ENCODE peak calls at places on chromosomes 11 and 22, in four cellular contexts. H is CD8-positive, alpha-beta memory T cell; V is neural progenitor cell; D is fibroblast of lung. L is an unnamed sample.
A peak's percentile ranks its signal among the peaks of the same experiment; 100 is the strongest.

GRCh38 chr22:27100789-27101188 is 443.4 kb downstream of the MIAT start:
- DNase-seq in H (no peak), D (no peak), V (peak; percentile 88), L (no peak)

GRCh38 chr11:82823635-82824614 is 76.3 kb downstream of the PRCP start:
- DNase-seq in D (no peak), H (no peak), V (no peak), L (no peak)

GRCh38 chr11:58618215-58618614 is 4.2 kb upstream of the CNTF start:
- DNase-seq in D (no peak), H (no peak), V (peak; percentile 24), L (no peak)

GRCh38 chr11:120336641-120337132 is 474 bp downstream of the ARHGEF12 start:
- DNase-seq in V (no peak), D (peak; percentile 34), H (no peak), L (no peak)

GRCh38 chr11:66880484-66881211 is 23.8 kb downstream of the LRFN4 start:
- DNase-seq in D (no peak), H (no peak), V (no peak), L (peak; percentile 76)

GRCh38 chr22:40156001-40156516 is 21.7 kb upstream of the TNRC6B start:
- DNase-seq in V (no peak), H (no peak), D (peak; percentile 78), L (peak; percentile 60)

GRCh38 chr22:32823024-32823730 is 21.7 kb downstream of the TIMP3 start:
- DNase-seq in D (no peak), V (peak; percentile 85), H (no peak), L (no peak)

GRCh38 chr22:46058591-46059519 is 81.9 kb upstream of the WNT7B start:
- DNase-seq in V (no peak), D (no peak), H (no peak), L (no peak)

GRCh38 chr11:86091566-86091965 is 22.7 kb upstream of the PICALM start:
- DNase-seq in V (no peak), D (peak; percentile 32), H (no peak), L (no peak)

GRCh38 chr11:44626645-44627044 is 61.2 kb downstream of the CD82 start:
- DNase-seq in D (no peak), H (no peak), V (no peak), L (no peak)

GRCh38 chr11:67437082-67437821 is at the start of gene PTPRCAP:
- DNase-seq in H (peak; percentile 76), V (no peak), D (no peak), L (no peak)

GRCh38 chr11:35615911-35616900 is 2.1 kb upstream of the FJX1 start:
- DNase-seq in D (peak; percentile 80), H (no peak), V (peak; percentile 70), L (peak; percentile 57)

GRCh38 chr22:26542831-26543230 is 30.6 kb upstream of the TFIP11 start:
- DNase-seq in H (no peak), D (no peak), V (no peak), L (no peak)

GRCh38 chr11:3156661-3157311 is 8.3 kb downstream of the OSBPL5 start:
- DNase-seq in V (no peak), H (no peak), D (no peak), L (no peak)

GRCh38 chr11:12968836-12969235 is 40.3 kb upstream of the RASSF10 start:
- DNase-seq in V (no peak), H (no peak), D (no peak), L (no peak)

GRCh38 chr11:47388697-47389576 is 10.6 kb upstream of the SPI1 start:
- DNase-seq in H (no peak), D (no peak), V (no peak), L (no peak)

GRCh38 chr11:2539761-2540520 is 95.1 kb downstream of the KCNQ1 start:
- DNase-seq in D (no peak), V (peak; percentile 39), H (no peak), L (no peak)

GRCh38 chr11:33579101-33579500 is 121.5 kb downstream of the C11orf91 start:
- DNase-seq in H (no peak), D (no peak), V (no peak), L (no peak)

GRCh38 chr22:37484115-37485005 is 1.8 kb downstream of the MFNG start:
- DNase-seq in V (peak; percentile 71), D (no peak), H (peak; percentile 68), L (no peak)

GRCh38 chr11:94181943-94182342 is 53.3 kb downstream of the PANX1 start:
- DNase-seq in D (peak; percentile 39), H (no peak), V (no peak), L (no peak)

GRCh38 chr11:47393163-47394049 is 15.0 kb upstream of the SLC39A13 start:
- DNase-seq in V (peak; percentile 0), D (peak; percentile 63), H (no peak), L (no peak)

GRCh38 chr22:42791721-42792452 is 65.2 kb downstream of the ARFGAP3 start:
- DNase-seq in V (no peak), H (no peak), D (peak; percentile 15), L (no peak)
- H3K27ac ChIP-seq in V (no peak overlapping the region), H (no peak overlapping the region), D (no peak overlapping the region), L (peak overlapping the region; percentile 64)

GRCh38 chr22:25388866-25389540 is 169.6 kb downstream of the CRYBB2 start:
- DNase-seq in V (no peak), H (no peak), D (no peak), L (no peak)

GRCh38 chr22:25389541-25389919 is 170.1 kb downstream of the CRYBB2 start:
- DNase-seq in V (no peak), D (no peak), H (no peak), L (no peak)

GRCh38 chr22:25383892-25384291 is 164.5 kb downstream of the CRYBB2 start:
- DNase-seq in D (no peak), V (no peak), H (no peak), L (no peak)

GRCh38 chr22:25388415-25388814 is 169.0 kb downstream of the CRYBB2 start:
- DNase-seq in H (no peak), V (no peak), D (no peak), L (no peak)

GRCh38 chr22:25386538-25386884 is 167.1 kb downstream of the CRYBB2 start:
- DNase-seq in H (no peak), D (no peak), V (no peak), L (no peak)
- H3K27ac ChIP-seq in H (no peak overlapping the region), D (no peak overlapping the region), V (no peak overlapping the region), L (peak overlapping the region; percentile 43)

GRCh38 chr11:72745511-72745910 is 6.7 kb downstream of the ARAP1 start:
- DNase-seq in D (no peak), V (no peak), H (no peak), L (no peak)

GRCh38 chr11:72742522-72743320 is 9.5 kb downstream of the ARAP1 start:
- DNase-seq in H (no peak), D (no peak), V (no peak), L (no peak)

GRCh38 chr11:72744474-72744873 is 7.7 kb downstream of the ARAP1 start:
- DNase-seq in D (no peak), H (no peak), V (no peak), L (no peak)

GRCh38 chr11:72741849-72742521 is 10.2 kb downstream of the ARAP1 start:
- DNase-seq in H (no peak), D (no peak), V (no peak), L (no peak)

GRCh38 chr11:72743321-72744221 is 8.6 kb downstream of the ARAP1 start:
- DNase-seq in V (no peak), H (peak; percentile 13), D (no peak), L (no peak)
- H3K27ac ChIP-seq in V (no peak overlapping the region), H (peak overlapping the region; percentile 27), D (no peak overlapping the region), L (peak overlapping the region; percentile 26)

GRCh38 chr22:29797351-29797750 is 30.2 kb downstream of the UQCR10 start:
- DNase-seq in V (no peak), H (no peak), D (no peak), L (no peak)

GRCh38 chr22:29795663-29796062 is 28.5 kb downstream of the UQCR10 start:
- DNase-seq in V (no peak), D (no peak), H (no peak), L (no peak)

GRCh38 chr22:29798801-29799200 is 31.6 kb downstream of the UQCR10 start:
- DNase-seq in V (no peak), D (no peak), H (no peak), L (no peak)

GRCh38 chr22:29799217-29799680 is 32.1 kb downstream of the UQCR10 start:
- DNase-seq in V (no peak), H (no peak), D (peak; percentile 95), L (peak; percentile 89)

DNA sequence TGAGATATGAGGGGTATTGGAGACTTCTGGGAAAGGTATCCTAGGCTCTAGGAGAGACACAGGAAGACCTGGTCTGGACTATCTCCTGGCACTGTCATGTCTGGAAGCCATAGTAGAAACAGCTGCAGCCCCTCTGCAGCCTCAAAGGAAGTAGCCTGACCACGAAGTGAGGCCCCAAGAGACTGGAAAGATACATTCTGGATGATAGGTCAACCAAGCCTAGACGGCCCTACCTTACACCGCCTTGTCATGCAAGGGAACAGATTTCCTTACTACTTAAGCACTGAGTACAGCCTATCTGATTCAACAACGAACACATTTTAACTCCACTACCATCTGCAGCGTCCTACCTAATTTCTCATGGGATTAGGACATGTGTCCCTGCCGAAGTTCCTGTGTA is 31.1 kb downstream of the UQCR10 start:
- DNase-seq in V (no peak), D (no peak), H (no peak), L (no peak)
- H3K27ac ChIP-seq in V (no peak overlapping the region), D (peak overlapping the region; percentile 33), H (peak overlapping the region; percentile 47), L (peak overlapping the region; percentile 88)

GRCh38 chr11:75536786-75537629 is 11.3 kb upstream of the GDPD5 start:
- DNase-seq in D (no peak), H (peak; percentile 21), V (no peak), L (peak; percentile 36)
- H3K27ac ChIP-seq in D (no peak overlapping the region), H (peak overlapping the region; percentile 6), V (no peak overlapping the region), L (no peak overlapping the region)

GRCh38 chr11:28674432-28675076 is 566.4 kb downstream of the METTL15 start:
- DNase-seq in D (peak; percentile 68), V (peak; percentile 64), H (no peak), L (no peak)
- H3K27ac ChIP-seq in D (peak overlapping the region; percentile 7), V (no peak overlapping the region), H (no peak overlapping the region), L (no peak overlapping the region)

DNA sequence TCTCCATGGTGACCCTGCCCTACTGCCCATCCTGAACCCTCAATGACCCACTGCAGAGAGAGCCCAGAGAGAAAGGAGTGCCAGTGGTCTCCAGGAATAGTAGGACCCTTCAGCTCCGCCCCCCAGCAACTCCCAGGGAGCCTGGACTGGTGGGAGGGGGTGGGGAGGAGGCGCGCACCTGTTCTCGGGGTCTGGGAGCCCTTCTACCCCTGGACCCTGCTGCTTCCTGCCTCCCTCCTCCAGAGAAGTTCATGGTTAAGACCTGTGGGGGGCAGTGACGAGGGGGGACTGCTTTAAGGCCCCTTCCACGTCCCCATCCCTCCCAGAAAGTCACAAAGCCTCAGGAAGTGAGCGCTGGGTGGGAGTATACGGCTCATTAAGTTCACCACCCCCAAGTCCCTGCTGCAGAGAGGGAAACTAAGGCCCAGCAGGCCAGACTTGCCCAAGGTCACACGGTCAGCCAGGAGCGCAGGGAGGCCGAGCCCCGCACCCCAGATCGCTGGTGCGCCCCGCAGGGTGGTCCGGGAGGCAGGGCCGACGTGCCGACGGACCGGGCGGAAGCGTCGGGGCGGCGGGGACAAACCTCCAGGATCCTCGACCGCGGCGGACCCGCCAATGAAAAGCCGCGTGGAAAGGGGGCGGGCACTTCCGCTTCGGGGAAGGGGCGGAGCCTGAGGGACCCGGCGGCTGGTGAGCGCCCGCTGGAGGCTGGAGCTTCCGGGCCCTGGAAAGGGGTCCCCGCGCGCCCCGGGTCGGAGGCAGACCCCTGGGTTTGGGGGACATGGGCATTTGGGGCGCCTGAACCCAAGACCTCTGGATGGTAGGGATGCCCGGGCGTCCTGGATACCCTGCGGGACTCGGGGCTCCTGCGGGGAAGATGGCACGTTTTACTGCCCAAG is at the start of the genes NUDT22 and TRPT1:
- DNase-seq in H (peak; percentile 88), D (peak; percentile 71), V (peak; percentile 94), L (peak; percentile 84)
- H3K27ac ChIP-seq in H (peak within 1 kb of the TSS; percentile 88), D (peak within 1 kb of the TSS; percentile 68), V (no peak within 1 kb of the TSS), L (peak within 1 kb of the TSS; percentile 98)